ENCODE peak calls at places on chromosome X, in seven cellular contexts. D is amygdala, P is cardiac fibroblast, E is HT-29, Q is HEK293T, Y is M059J, W is right lobe of liver. T is an unnamed sample.

GRCh38 chrX:90617710-90618325 is 696.1 kb downstream of the TGIF2LX start:
- DNase-seq in E (no peak), D (no peak), W (no peak), Y (no peak), Q (no peak), P (no peak), T (no peak)

GRCh38 chrX:30060718-30061117 is 154.6 kb upstream of the MAGEB2 start:
- DNase-seq in P (peak; percentile 26), W (no peak), Y (peak; percentile 65), Q (no peak), E (peak; percentile 11), D (no peak), T (no peak)

GRCh38 chrX:18995216-18995615 is 11.3 kb upstream of the PHKA2 start:
- DNase-seq in W (no peak), P (peak; percentile 33), D (no peak), Y (peak; percentile 45), Q (no peak), E (no peak), T (no peak)

GRCh38 chrX:152177497-152178269 is 39.3 kb upstream of the MAGEA10 start:
- DNase-seq in E (no peak), Y (peak; percentile 73), W (no peak), Q (no peak), D (no peak), P (no peak), T (no peak)

GRCh38 chrX:111490683-111491082 is 20.8 kb upstream of the SERTM2 start:
- DNase-seq in P (no peak), W (no peak), Y (no peak), E (no peak), Q (no peak), D (no peak), T (no peak)

GRCh38 chrX:85243761-85244410 is at the start of the genes SATL1 and ZNF711:
- DNase-seq in Y (peak; percentile 27), P (peak; percentile 28), Q (peak; percentile 52), E (peak; percentile 30), W (peak; percentile 22), D (peak; percentile 28), T (no peak)

GRCh38 chrX:54044877-54045328 is 630 bp upstream of the PHF8 start:
- DNase-seq in E (no peak), Y (no peak), Q (no peak), P (no peak), D (no peak), W (no peak), T (no peak)

GRCh38 chrX:53048169-53049126 is at the start of gene GPR173:
- DNase-seq in W (no peak), D (peak; percentile 29), Q (no peak), E (no peak), Y (peak; percentile 59), P (peak; percentile 81), T (no peak)

GRCh38 chrX:72018277-72019112 is 107.8 kb downstream of the NHSL2 start:
- DNase-seq in P (peak; percentile 92), D (peak; percentile 53), Y (peak; percentile 88), W (peak; percentile 89), Q (peak; percentile 98), E (peak; percentile 77), T (peak; percentile 71)

GRCh38 chrX:45502396-45502795 is 301.7 kb upstream of the DIPK2B start:
- DNase-seq in D (no peak), P (no peak), Q (no peak), Y (peak; percentile 68), W (no peak), E (no peak), T (no peak)

GRCh38 chrX:9466711-9467110 is 1.9 kb downstream of the TBL1X start:
- DNase-seq in W (no peak), D (no peak), Y (peak; percentile 4), Q (no peak), P (no peak), E (peak; percentile 28), T (no peak)

GRCh38 chrX:19956923-19957322 is 33.9 kb downstream of the BCLAF3 start:
- DNase-seq in Q (no peak), D (no peak), E (no peak), P (peak; percentile 9), W (no peak), Y (peak; percentile 6), T (no peak)

GRCh38 chrX:134423606-134424005 is 36.4 kb upstream of the HPRT1 start:
- DNase-seq in P (peak; percentile 51), E (peak; percentile 32), D (no peak), Y (peak; percentile 35), W (no peak), Q (peak; percentile 41), T (no peak)

GRCh38 chrX:12360389-12360788 is 222.1 kb downstream of the FRMPD4 start:
- DNase-seq in E (no peak), D (no peak), P (peak; percentile 39), Q (no peak), W (no peak), Y (peak; percentile 82), T (no peak)

GRCh38 chrX:40120838-40121580 is 23.3 kb upstream of the BCOR start:
- DNase-seq in Q (no peak), W (no peak), P (no peak), D (no peak), Y (no peak), E (no peak), T (no peak)

GRCh38 chrX:136477026-136477425 is 10.7 kb upstream of the BRS3 start:
- DNase-seq in D (no peak), P (no peak), W (no peak), Y (peak; percentile 38), E (peak; percentile 24), Q (no peak), T (no peak)

GRCh38 chrX:7771788-7772438 is 71.1 kb upstream of the VCX start:
- DNase-seq in E (peak; percentile 14), Y (no peak), W (no peak), Q (no peak), D (no peak), P (no peak), T (no peak)

GRCh38 chrX:13803116-13803515 is 13.8 kb downstream of the GPM6B start:
- DNase-seq in D (no peak), Q (no peak), W (no peak), Y (no peak), P (no peak), E (no peak), T (no peak)

T was measured in activated T-helper 2 cell treated with anti-CD3 and anti-CD28 coated beads, Interferon-gamma antibody, Interleukin-2, Interleukin-4, amounts not matched to agents 10 μg/mL and 5 μg/mL and 100 μg/mL, durations not matched to agents 14 hours and 24 hours and 36 hours.